ENCODE peak calls at places on chromosomes 5 and 9, in ten cellular contexts. W is GM13976, R is cardiac muscle cell, J is keratinocyte, L is heart left ventricle, Z is GM12864, B is endothelial cell, X is neural crest cell, Y is A673, U is hepatocyte. P is an unnamed sample.

GRCh38 chr9:33265211-33265885 is 499 bp downstream of the CHMP5 start:
- DNase-seq in W (no peak), R (no peak), J (no peak), L (no peak), Z (no peak), B (no peak), X (no peak), Y (no peak), U (no peak), P (no peak)

GRCh38 chr5:125480901-125481300 is 734.5 kb upstream of the ZNF608 start:
- DNase-seq in W (no peak), R (no peak), J (no peak), L (no peak), Z (no peak), B (no peak), X (no peak), Y (no peak), U (no peak), P (no peak)

GRCh38 chr5:124302504-124302903 is 443.9 kb downstream of the ZNF608 start:
- DNase-seq in W (no peak), R (no peak), J (no peak), L (no peak), Z (no peak), B (no peak), X (no peak), Y (no peak), U (no peak), P (no peak)

GRCh38 chr5:89110916-89111646 is 228.1 kb upstream of the MEF2C start:
- DNase-seq in W (no peak), R (no peak), J (no peak), L (no peak), Z (no peak), B (no peak), X (no peak), Y (no peak), U (no peak), P (no peak)

GRCh38 chr9:90893706-90894105 is 92.1 kb downstream of the SYK start:
- DNase-seq in W (no peak), R (no peak), J (no peak), L (no peak), Z (no peak), B (no peak), X (no peak), Y (no peak), U (no peak), P (no peak)

GRCh38 chr9:136438548-136438908 is 1.1 kb downstream of the INPP5E start:
- DNase-seq in W (peak; percentile 54), R (peak; percentile 30), J (no peak), L (no peak), Z (no peak), B (peak; percentile 33), X (peak; percentile 18), Y (no peak), U (peak; percentile 44), P (no peak)

GRCh38 chr9:95100071-95100627 is 217.4 kb downstream of the FANCC start:
- DNase-seq in W (no peak), R (no peak), J (no peak), L (no peak), Z (no peak), B (no peak), X (no peak), Y (no peak), U (no peak), P (no peak)

GRCh38 chr9:126392662-126393383 is 66.2 kb downstream of the MVB12B start:
- DNase-seq in W (no peak), R (no peak), J (no peak), L (no peak), Z (no peak), B (no peak), X (no peak), Y (no peak), U (no peak), P (no peak)

GRCh38 chr5:107670028-107670926 is 460 bp downstream of the EFNA5 start:
- DNase-seq in W (peak; percentile 42), R (peak; percentile 66), J (no peak), L (peak; percentile 23), Z (no peak), B (peak; percentile 56), X (peak; percentile 47), Y (peak; percentile 73), U (peak; percentile 56), P (peak; percentile 56)

GRCh38 chr5:135833521-135833920 is 942 bp upstream of the SLC25A48 start:
- DNase-seq in W (no peak), R (no peak), J (no peak), L (no peak), Z (no peak), B (no peak), X (no peak), Y (no peak), U (no peak), P (no peak)

GRCh38 chr5:83050723-83051340 is 26.4 kb downstream of the TMEM167A start:
- DNase-seq in W (no peak), R (no peak), J (no peak), L (no peak), Z (no peak), B (no peak), X (no peak), Y (no peak), U (no peak), P (no peak)

GRCh38 chr9:7226007-7226670 is 468.4 kb downstream of the KDM4C start:
- DNase-seq in W (no peak), R (no peak), J (no peak), L (no peak), Z (no peak), B (no peak), X (no peak), Y (no peak), U (no peak), P (no peak)

GRCh38 chr9:69762527-69762926 is 2.7 kb upstream of the PTAR1 start:
- DNase-seq in W (no peak), R (no peak), J (no peak), L (no peak), Z (no peak), B (no peak), X (no peak), Y (no peak), U (no peak), P (no peak)

GRCh38 chr9:70412678-70413426 is 1.6 kb downstream of the KLF9 start:
- DNase-seq in W (peak; percentile 36), R (peak; percentile 69), J (no peak), L (peak; percentile 93), Z (no peak), B (peak; percentile 40), X (no peak), Y (peak; percentile 56), U (peak; percentile 84), P (peak; percentile 37)

GRCh38 chr9:86534572-86535258 is 180.5 kb upstream of the TUT7 start:
- DNase-seq in W (no peak), R (no peak), J (no peak), L (no peak), Z (no peak), B (no peak), X (no peak), Y (peak; percentile 21), U (no peak), P (no peak)

DNA sequence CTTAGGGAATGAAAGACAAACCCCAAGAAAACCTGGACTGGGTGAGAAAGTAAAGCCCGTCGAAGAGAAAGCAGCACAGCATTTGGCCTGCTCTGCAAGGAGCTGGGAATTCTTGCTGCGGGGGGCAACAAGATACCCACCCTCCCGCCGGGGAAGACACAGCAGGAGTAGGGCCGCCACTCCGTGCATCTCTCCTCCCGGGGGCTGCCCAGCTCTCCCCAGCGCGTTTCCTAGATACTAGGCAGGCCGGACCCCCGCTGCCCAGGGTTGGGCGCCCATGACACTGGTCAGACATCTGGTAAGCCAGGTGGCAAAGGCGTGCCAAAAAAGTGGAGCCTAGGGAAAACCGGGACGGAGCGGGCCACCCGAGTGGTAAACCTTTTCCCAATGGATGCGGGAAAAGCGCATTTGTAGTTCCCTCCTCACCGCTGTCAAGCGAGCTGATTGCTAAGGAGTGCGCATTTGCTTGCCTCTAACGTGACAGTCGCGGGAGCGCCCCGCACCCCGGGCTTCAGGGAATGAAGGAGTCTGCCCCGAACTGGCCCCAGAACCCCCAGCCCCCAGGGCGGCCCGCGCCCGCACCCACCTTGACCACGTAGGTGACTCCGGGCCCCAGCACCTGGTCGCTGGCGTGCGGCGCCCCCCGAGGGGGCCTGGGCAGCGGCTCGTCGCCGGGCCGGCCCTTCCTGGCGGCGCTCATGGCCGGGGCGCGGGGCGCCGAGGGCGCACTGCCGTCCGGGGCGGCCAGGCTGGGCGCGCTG is 1.0 kb downstream of the SHC3 start:
- DNase-seq in W (no peak), R (peak; percentile 7), J (no peak), L (no peak), Z (no peak), B (peak; percentile 26), X (peak; percentile 23), Y (peak; percentile 34), U (no peak), P (no peak)
- TF ChIP-seq CTCF in W (no peak), R (no peak), J (no peak), L (no peak), Z (no peak), B (no peak), X (no peak), Y (no peak), U (no peak), P (no peak)

GRCh38 chr5:137888875-137889759 is at the start of gene PKD2L2:
- DNase-seq in W (peak; percentile 87), R (peak; percentile 60), J (peak; percentile 19), L (peak; percentile 87), Z (peak; percentile 69), B (peak; percentile 73), X (no peak), Y (peak; percentile 91), U (peak; percentile 77), P (peak; percentile 80)
- TF ChIP-seq CTCF in W (no peak), R (peak; percentile 8), J (no peak), L (no peak), Z (peak; percentile 26), B (no peak), X (no peak), Y (no peak), U (no peak), P (peak; percentile 29)

DNA sequence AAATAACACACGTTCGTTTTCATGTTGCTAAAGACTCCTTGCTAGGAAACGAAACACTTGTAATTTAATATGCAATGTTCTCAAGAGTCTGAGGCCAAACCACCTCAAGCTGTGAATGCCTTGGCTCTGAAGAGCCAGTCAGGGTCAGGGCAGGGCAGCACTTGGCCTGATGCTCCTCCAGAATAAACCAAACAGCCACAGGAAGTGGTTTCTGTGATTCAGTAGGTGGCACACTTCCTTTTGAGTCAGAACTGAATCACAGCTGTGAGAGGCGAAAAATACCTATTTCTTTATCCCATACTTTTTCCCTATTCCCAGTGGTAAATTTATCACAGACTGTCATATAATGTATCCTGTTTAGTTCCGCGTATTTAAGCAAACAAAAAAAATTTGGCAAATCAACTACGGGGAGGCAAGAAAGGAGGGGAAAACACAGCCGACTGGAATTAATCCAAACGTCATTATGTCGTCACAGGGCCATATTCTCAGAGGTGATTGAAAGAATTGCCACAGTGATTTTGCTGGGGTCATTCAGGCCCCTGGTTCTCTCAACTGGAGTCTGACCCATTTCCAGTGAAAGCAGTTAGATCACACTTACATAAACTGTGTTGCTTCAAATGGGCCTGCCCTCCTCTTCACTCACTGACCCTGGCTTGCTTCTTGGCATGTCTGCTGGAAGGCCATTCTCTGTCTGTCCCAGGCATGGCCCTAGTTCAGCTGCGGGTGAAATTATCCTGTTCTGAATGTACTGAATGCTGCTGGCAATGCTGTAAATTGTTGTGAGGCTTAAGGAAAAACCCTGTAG is 71.2 kb downstream of the ARRDC3 start:
- DNase-seq in W (peak; percentile 44), R (no peak), J (peak; percentile 26), L (peak; percentile 56), Z (peak; percentile 61), B (no peak), X (no peak), Y (peak; percentile 75), U (peak; percentile 38), P (peak; percentile 48)
- TF ChIP-seq CTCF in W (peak; percentile 4), R (peak; percentile 6), J (no peak), L (no peak), Z (no peak), B (no peak), X (no peak), Y (peak; percentile 32), U (no peak), P (no peak)

GRCh38 chr9:2662496-2662895 is 40.9 kb downstream of the VLDLR start:
- DNase-seq in W (no peak), R (no peak), J (no peak), L (no peak), Z (no peak), B (peak; percentile 6), X (no peak), Y (peak; percentile 5), U (peak; percentile 22), P (no peak)
- TF ChIP-seq CTCF in W (no peak), R (no peak), J (peak; percentile 26), L (no peak), Z (no peak), B (no peak), X (no peak), Y (peak; percentile 35), U (peak; percentile 16), P (no peak)

P was measured in GM13977.